ENCODE peak calls at places on chromosome 17, in six cellular contexts. V is LNCaP clone FGC; Z is GM04503; S is RCC 7860; Q is fibroblast of lung; G is activated naive CD4-positive, alpha-beta T cell. C is an unnamed sample.
A peak's percentile ranks its signal among the peaks of the same experiment; 100 is the strongest.

GRCh38 chr17:82592751-82593589 is 55.3 kb downstream of the WDR45B start:
- DNase-seq in V (peak; percentile 70), G (peak; percentile 52), S (peak; percentile 72), Q (peak; percentile 90), Z (no peak), C (peak; percentile 59)

GRCh38 chr17:5194346-5194745 is 2.7 kb upstream of the ZNF594 start:
- DNase-seq in G (no peak), V (no peak), Q (no peak), Z (peak; percentile 44), S (no peak), C (peak; percentile 37)

GRCh38 chr17:33192961-33193911 is 99.9 kb downstream of the ASIC2 start:
- DNase-seq in S (peak; percentile 89), Z (no peak), V (no peak), Q (no peak), G (no peak), C (no peak)

GRCh38 chr17:77425791-77426641 is 285.2 kb downstream of the SEC14L1 start:
- DNase-seq in S (peak; percentile 90), V (no peak), Z (no peak), Q (peak; percentile 85), G (peak; percentile 68), C (peak; percentile 53)

GRCh38 chr17:82281502-82282238 is 8.2 kb upstream of the CSNK1D start:
- DNase-seq in V (peak; percentile 74), G (no peak), Z (no peak), S (peak; percentile 83), Q (no peak), C (no peak)

GRCh38 chr17:182164-182751 is 808 bp upstream of the DOC2B start:
- DNase-seq in G (no peak), V (no peak), Q (no peak), S (no peak), Z (no peak), C (no peak)

GRCh38 chr17:14972844-14973243 is 292.3 kb downstream of the PMP22 start:
- DNase-seq in Q (no peak), Z (no peak), G (no peak), V (no peak), S (no peak), C (no peak)

GRCh38 chr17:47837401-47838039 is 3.6 kb downstream of the SCRN2 start:
- DNase-seq in Z (no peak), V (no peak), Q (peak; percentile 46), S (peak; percentile 93), G (no peak), C (no peak)

GRCh38 chr17:48055531-48056245 is 7.5 kb downstream of the NFE2L1 start:
- DNase-seq in G (no peak), S (peak; percentile 36), Z (no peak), Q (peak; percentile 95), V (no peak), C (peak; percentile 63)

GRCh38 chr17:81482673-81483072 is 29.9 kb downstream of the ACTG1 start:
- DNase-seq in S (no peak), V (no peak), G (no peak), Q (no peak), Z (no peak), C (no peak)

GRCh38 chr17:30337393-30337999 is 3.6 kb upstream of the TMIGD1 start:
- DNase-seq in Z (no peak), S (peak; percentile 76), G (no peak), Q (no peak), V (no peak), C (no peak)

GRCh38 chr17:76528156-76528527 is 9.4 kb downstream of the CYGB start:
- DNase-seq in Q (no peak), Z (no peak), V (no peak), S (no peak), G (no peak), C (no peak)

GRCh38 chr17:7404737-7405412 is 978 bp upstream of the TMEM256 start:
- DNase-seq in Q (no peak), Z (no peak), G (peak; percentile 81), V (no peak), S (no peak), C (peak; percentile 89)

GRCh38 chr17:78163881-78164747 is 4.3 kb upstream of the SYNGR2 start:
- DNase-seq in V (no peak), G (no peak), Z (no peak), Q (no peak), S (no peak), C (no peak)

GRCh38 chr17:27552467-27552779 is 78.6 kb upstream of the LGALS9 start:
- DNase-seq in Z (no peak), Q (peak; percentile 49), G (no peak), V (no peak), S (peak; percentile 57), C (peak; percentile 45)

GRCh38 chr17:79620207-79621038 is 9.6 kb upstream of the RBFOX3 start:
- DNase-seq in G (no peak), Z (no peak), Q (no peak), S (no peak), V (no peak), C (no peak)

GRCh38 chr17:39863918-39864746 is at the start of gene IKZF3:
- DNase-seq in Z (no peak), Q (peak; percentile 5), S (no peak), V (peak; percentile 50), G (peak; percentile 66), C (peak; percentile 52)

GRCh38 chr17:50168319-50168718 is 2.5 kb downstream of the SGCA start:
- DNase-seq in S (no peak), V (no peak), Q (no peak), G (no peak), Z (no peak), C (no peak)

GRCh38 chr17:61662771-61663170 is 71.8 kb upstream of the NACA2 start:
- DNase-seq in Q (peak; percentile 12), Z (no peak), G (no peak), V (no peak), S (no peak), C (peak; percentile 4)

GRCh38 chr17:29042679-29043538 is at the start of gene PIPOX:
- DNase-seq in S (peak; percentile 16), Z (no peak), Q (peak; percentile 59), V (no peak), G (no peak), C (no peak)

GRCh38 chr17:37791434-37791833 is 46.6 kb upstream of the HNF1B start:
- DNase-seq in Q (peak; percentile 32), V (no peak), G (no peak), Z (peak; percentile 69), S (peak; percentile 21), C (peak; percentile 34)

GRCh38 chr17:51351890-51352289 is 91.5 kb downstream of the UTP18 start:
- DNase-seq in G (no peak), Z (peak; percentile 21), V (peak; percentile 37), S (no peak), Q (peak; percentile 23), C (peak; percentile 68)

GRCh38 chr17:27241346-27241946 is 52.5 kb upstream of the WSB1 start:
- DNase-seq in V (peak; percentile 91), S (no peak), Z (no peak), G (no peak), Q (no peak), C (peak; percentile 67)

GRCh38 chr17:75364078-75364477 is 41.4 kb downstream of the GRB2 start:
- DNase-seq in Q (peak; percentile 67), S (peak; percentile 73), Z (peak; percentile 44), V (no peak), G (no peak), C (peak; percentile 68)

GRCh38 chr17:7977039-7977438 is 25.4 kb upstream of the GUCY2D start:
- DNase-seq in V (no peak), G (no peak), Q (no peak), Z (no peak), S (no peak), C (no peak)

GRCh38 chr17:74089869-74090464 is 113.5 kb upstream of the RPL38 start:
- DNase-seq in G (no peak), Q (peak; percentile 36), V (peak; percentile 25), S (peak; percentile 11), Z (no peak), C (peak; percentile 72)

GRCh38 chr17:376936-377863 is 24.6 kb upstream of the RPH3AL start:
- DNase-seq in Q (no peak), G (no peak), Z (peak; percentile 30), S (no peak), V (no peak), C (peak; percentile 53)

GRCh38 chr17:7436556-7437368 is 1.5 kb downstream of the TMEM102 start:
- DNase-seq in V (peak; percentile 41), Q (peak; percentile 71), G (peak; percentile 82), S (peak; percentile 34), Z (no peak), C (peak; percentile 91)

GRCh38 chr17:9472094-9472493 is 103.5 kb downstream of the STX8 start:
- DNase-seq in Z (no peak), V (no peak), Q (peak; percentile 5), S (peak; percentile 79), G (no peak), C (peak; percentile 24)

GRCh38 chr17:65198653-65199382 is 61.6 kb downstream of the RGS9 start:
- DNase-seq in G (no peak), Z (no peak), S (peak; percentile 57), V (peak; percentile 23), Q (peak; percentile 78), C (peak; percentile 80)

GRCh38 chr17:39213852-39214251 is 11.9 kb downstream of the STAC2 start:
- DNase-seq in S (peak; percentile 89), Z (no peak), V (no peak), G (no peak), Q (no peak), C (no peak)

GRCh38 chr17:30398328-30399041 is 19.8 kb downstream of the CPD start:
- DNase-seq in V (peak; percentile 53), Q (no peak), S (no peak), G (no peak), Z (no peak), C (no peak)